ENCODE peak calls at places on chromosomes 3 and 15, in nine cellular contexts. M, W, Q, H, J, C, F, B and R are unnamed samples.

GRCh38 chr3:58529516-58530353 is 7.3 kb downstream of the ACOX2 start:
- DNase-seq in M (no peak), W (no peak), Q (peak; percentile 45), H (peak; percentile 27), J (peak; percentile 30), C (peak; percentile 37), F (no peak), B (no peak), R (peak; percentile 65)

GRCh38 chr15:72118400-72118978 is at the start of gene SENP8:
- DNase-seq in M (no peak), W (no peak), Q (no peak), H (no peak), J (no peak), C (no peak), F (no peak), B (no peak), R (peak; percentile 75)

GRCh38 chr3:152400912-152401311 is 132.2 kb downstream of the MBNL1 start:
- DNase-seq in M (no peak), W (no peak), Q (peak; percentile 44), H (no peak), J (no peak), C (no peak), F (no peak), B (no peak), R (no peak)

GRCh38 chr15:69317392-69317841 is 18.7 kb downstream of the PAQR5 start:
- DNase-seq in M (no peak), W (no peak), Q (no peak), H (no peak), J (no peak), C (no peak), F (no peak), B (no peak), R (no peak)

GRCh38 chr3:49998326-49998725 is 58.4 kb downstream of the RBM6 start:
- DNase-seq in M (no peak), W (no peak), Q (peak; percentile 40), H (no peak), J (no peak), C (no peak), F (no peak), B (no peak), R (no peak)

GRCh38 chr3:68819361-68819760 is 113.0 kb downstream of the TAFA4 start:
- DNase-seq in M (no peak), W (no peak), Q (no peak), H (no peak), J (no peak), C (no peak), F (no peak), B (no peak), R (no peak)

GRCh38 chr15:79437275-79438000 is 5.3 kb downstream of the MINAR1 start:
- DNase-seq in M (no peak), W (no peak), Q (no peak), H (no peak), J (no peak), C (no peak), F (no peak), B (no peak), R (no peak)

GRCh38 chr15:48617619-48618018 is 27.9 kb downstream of the FBN1 start:
- DNase-seq in M (no peak), W (no peak), Q (peak; percentile 94), H (no peak), J (no peak), C (no peak), F (peak; percentile 41), B (peak; percentile 25), R (no peak)

GRCh38 chr3:62184559-62184958 is 188.8 kb downstream of the FEZF2 start:
- DNase-seq in M (no peak), W (no peak), Q (peak; percentile 44), H (no peak), J (no peak), C (no peak), F (no peak), B (peak; percentile 31), R (peak; percentile 14)
- TF ChIP-seq CTCF in M (no peak), W (no peak), Q (no peak), H (no peak), J (no peak), C (no peak), F (no peak), B (no peak), R (no peak)

GRCh38 chr15:74997161-74997942 is 2.0 kb downstream of the SCAMP5 start:
- DNase-seq in M (no peak), W (peak; percentile 4), Q (no peak), H (no peak), J (no peak), C (no peak), F (no peak), B (no peak), R (no peak)

GRCh38 chr15:74994685-74995084 is 678 bp upstream of the SCAMP5 start:
- DNase-seq in M (no peak), W (no peak), Q (no peak), H (no peak), J (no peak), C (no peak), F (no peak), B (no peak), R (no peak)

GRCh38 chr15:74995779-74996765 is 709 bp downstream of the SCAMP5 start:
- DNase-seq in M (no peak), W (no peak), Q (no peak), H (no peak), J (no peak), C (peak; percentile 75), F (no peak), B (peak; percentile 20), R (peak; percentile 47)

GRCh38 chr15:74994236-74994635 is 1.1 kb upstream of the SCAMP5 start:
- DNase-seq in M (no peak), W (no peak), Q (no peak), H (no peak), J (no peak), C (no peak), F (no peak), B (no peak), R (no peak)

DNA sequence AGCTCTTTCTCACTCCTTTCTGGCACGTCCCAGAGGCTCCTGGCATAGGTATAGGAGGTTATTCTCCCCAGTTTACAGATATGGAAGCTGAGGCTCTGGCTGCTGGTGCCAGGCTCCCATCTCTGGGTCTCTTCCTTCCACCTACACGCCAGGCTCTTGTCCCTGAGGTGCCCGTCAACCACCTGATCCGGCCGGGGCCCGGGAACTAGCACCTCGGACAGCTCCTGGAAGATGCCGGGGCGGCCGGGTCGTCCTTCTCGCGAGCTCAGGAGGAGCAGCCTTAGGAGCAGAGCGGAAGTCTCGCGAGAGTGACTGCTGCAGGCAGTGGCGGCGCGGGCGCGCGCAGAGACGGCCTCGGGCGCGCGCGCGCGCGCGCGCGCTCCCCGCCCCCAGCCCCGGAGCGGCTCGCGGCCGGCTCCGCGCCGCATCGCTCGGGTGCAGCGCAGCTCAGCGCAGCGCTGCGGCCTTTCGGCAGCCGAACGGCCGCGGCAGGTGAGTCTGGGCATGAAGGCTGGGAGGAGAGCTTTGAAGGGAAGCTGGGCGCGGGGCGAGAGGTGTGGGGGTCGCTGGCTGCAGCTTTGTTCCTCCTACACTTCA is at the start of gene SCAMP5:
- DNase-seq in M (peak; percentile 90), W (peak; percentile 98), Q (peak; percentile 95), H (peak; percentile 87), J (peak; percentile 97), C (peak; percentile 98), F (peak; percentile 97), B (peak; percentile 96), R (peak; percentile 99)
- TF ChIP-seq CTCF in M (no peak), W (no peak), Q (no peak), H (no peak), J (no peak), C (no peak), F (no peak), B (no peak), R (no peak)

GRCh38 chr3:37808656-37809055 is 53.0 kb upstream of the CTDSPL start:
- DNase-seq in M (no peak), W (no peak), Q (no peak), H (no peak), J (no peak), C (no peak), F (no peak), B (no peak), R (no peak)

GRCh38 chr3:37801966-37802365 is 59.7 kb upstream of the CTDSPL start:
- DNase-seq in M (no peak), W (no peak), Q (no peak), H (no peak), J (no peak), C (no peak), F (no peak), B (peak; percentile 10), R (no peak)

GRCh38 chr3:37800022-37800493 is 61.6 kb upstream of the CTDSPL start:
- DNase-seq in M (no peak), W (no peak), Q (no peak), H (no peak), J (peak; percentile 32), C (no peak), F (no peak), B (peak; percentile 8), R (no peak)

GRCh38 chr3:37806505-37807291 is 55.0 kb upstream of the CTDSPL start:
- DNase-seq in M (no peak), W (no peak), Q (no peak), H (no peak), J (no peak), C (no peak), F (no peak), B (no peak), R (no peak)

DNA sequence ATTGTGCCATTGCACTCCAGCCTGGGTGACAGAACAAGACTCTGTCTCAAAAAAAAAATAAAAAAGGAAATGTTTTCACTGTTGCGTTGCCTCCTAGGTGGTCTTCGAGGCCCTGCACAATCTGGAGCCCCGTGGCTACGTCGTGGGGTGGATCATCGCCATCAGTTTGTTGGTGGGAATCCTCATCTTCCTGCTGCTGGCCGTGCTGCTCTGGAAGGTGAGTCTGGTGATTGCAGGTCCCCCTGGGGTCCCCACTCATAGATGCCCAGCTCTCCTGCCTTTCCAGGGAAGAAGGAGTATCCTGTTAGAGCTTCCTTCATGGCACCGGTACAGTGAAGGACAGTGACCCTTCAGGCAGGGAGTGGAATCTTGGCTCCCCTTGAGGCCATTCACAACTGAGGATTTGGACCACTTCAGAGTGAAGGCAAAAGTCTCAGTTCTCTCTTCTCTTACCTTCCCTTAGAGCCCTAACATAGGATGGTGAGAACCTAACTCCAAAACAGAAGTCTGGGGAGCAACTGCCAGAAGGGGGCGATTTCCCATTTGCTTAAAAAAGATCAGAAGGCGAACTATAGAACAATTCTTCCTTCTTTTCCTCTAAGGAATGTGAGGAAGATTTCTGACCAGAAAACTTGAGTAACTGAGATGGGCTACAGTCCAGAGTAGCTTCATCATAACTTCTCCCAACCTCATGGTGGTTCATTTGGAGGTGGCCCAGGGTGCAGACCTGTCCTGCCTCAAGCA is 57.8 kb upstream of the CTDSPL start:
- DNase-seq in M (peak; percentile 55), W (no peak), Q (no peak), H (no peak), J (no peak), C (no peak), F (no peak), B (no peak), R (no peak)
- TF ChIP-seq CTCF in M (no peak), W (peak; percentile 20), Q (no peak), H (no peak), J (no peak), C (no peak), F (no peak), B (no peak), R (no peak)

DNA sequence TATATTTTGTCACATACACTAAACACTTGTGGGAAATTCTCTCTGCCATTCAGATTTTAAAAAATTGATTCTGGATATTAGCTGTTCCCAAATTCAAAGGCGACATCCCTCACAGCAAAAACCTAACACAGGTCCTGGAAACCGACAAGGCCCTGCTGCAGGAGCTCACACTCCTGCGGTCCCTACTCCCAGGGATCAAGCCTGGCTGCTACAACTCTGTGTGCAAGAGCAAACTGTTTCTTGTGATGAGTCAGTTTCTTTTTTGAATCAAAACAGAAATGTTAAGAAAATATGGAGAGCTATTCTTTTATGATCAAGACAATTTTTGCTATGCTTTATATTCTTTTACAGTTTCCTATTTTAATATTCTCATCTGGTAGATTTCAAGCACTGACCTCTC is 51.0 kb upstream of the TJP1 start:
- DNase-seq in M (no peak), W (no peak), Q (no peak), H (no peak), J (no peak), C (no peak), F (no peak), B (no peak), R (no peak)
- TF ChIP-seq CTCF in M (no peak), W (no peak), Q (no peak), H (no peak), J (no peak), C (no peak), F (no peak), B (no peak), R (no peak)